ENCODE peak calls at places on chromosomes 2 and 18, in seven cellular contexts. R is tibial nerve, K is psoas muscle, H is breast epithelium, M is brain microvascular endothelial cell, B is heart left ventricle, Y is tibial artery. E is an unnamed sample.
A peak's percentile ranks its signal among the peaks of the same experiment; 100 is the strongest.

GRCh38 chr2:42910657-42911405 is 118.4 kb upstream of the HAAO start:
- DNase-seq in R (no peak), K (no peak), H (no peak), M (no peak), B (no peak), Y (no peak), E (no peak)

GRCh38 chr18:2425426-2426317 is 145.6 kb downstream of the METTL4 start:
- DNase-seq in R (no peak), K (no peak), H (no peak), M (peak; percentile 34), B (no peak), Y (no peak), E (no peak)

GRCh38 chr18:43486462-43486861 is 209.2 kb upstream of the SYT4 start:
- DNase-seq in R (no peak), K (no peak), H (no peak), M (no peak), B (no peak), Y (no peak), E (no peak)

GRCh38 chr18:52313213-52313612 is 26.8 kb upstream of the DCC start:
- DNase-seq in R (no peak), K (no peak), H (no peak), M (no peak), B (no peak), Y (no peak), E (no peak)

GRCh38 chr2:794554-795244 is 117.5 kb upstream of the TMEM18 start:
- DNase-seq in R (no peak), K (no peak), H (no peak), M (no peak), B (no peak), Y (no peak), E (peak; percentile 18)

GRCh38 chr2:232075080-232075479 is 113.6 kb downstream of the DIS3L2 start:
- DNase-seq in R (no peak), K (no peak), H (no peak), M (no peak), B (no peak), Y (no peak), E (no peak)

GRCh38 chr18:50183556-50183955 is 11.4 kb downstream of the MYO5B start:
- DNase-seq in R (no peak), K (no peak), H (no peak), M (peak; percentile 22), B (no peak), Y (no peak), E (no peak)

GRCh38 chr2:238634701-238635402 is 208.1 kb downstream of the ASB1 start:
- DNase-seq in R (no peak), K (no peak), H (no peak), M (no peak), B (no peak), Y (peak; percentile 27), E (no peak)

GRCh38 chr2:182649316-182649715 is 66.7 kb upstream of the DNAJC10 start:
- DNase-seq in R (no peak), K (no peak), H (no peak), M (peak; percentile 27), B (no peak), Y (no peak), E (no peak)

GRCh38 chr2:55862269-55862668 is 61.3 kb downstream of the EFEMP1 start:
- DNase-seq in R (no peak), K (no peak), H (no peak), M (peak; percentile 91), B (no peak), Y (peak; percentile 79), E (no peak)

GRCh38 chr2:68336192-68336591 is 16.4 kb upstream of the CNRIP1 start:
- DNase-seq in R (no peak), K (no peak), H (no peak), M (peak; percentile 11), B (no peak), Y (no peak), E (no peak)

GRCh38 chr2:39188958-39189499 is 54.7 kb downstream of the CDKL4 start:
- DNase-seq in R (no peak), K (no peak), H (no peak), M (no peak), B (no peak), Y (no peak), E (no peak)

GRCh38 chr2:198917926-198918325 is 539.8 kb downstream of the SATB2 start:
- DNase-seq in R (no peak), K (no peak), H (no peak), M (no peak), B (no peak), Y (no peak), E (no peak)

GRCh38 chr18:3211236-3211992 is 8.4 kb downstream of the MYOM1 start:
- DNase-seq in R (no peak), K (no peak), H (no peak), M (peak; percentile 9), B (peak; percentile 31), Y (no peak), E (no peak)

GRCh38 chr2:71238089-71238488 is 11.2 kb upstream of the PAIP2B start:
- DNase-seq in R (no peak), K (no peak), H (no peak), M (no peak), B (no peak), Y (no peak), E (no peak)

GRCh38 chr2:240595381-240596079 is 9.0 kb downstream of the CAPN10 start:
- DNase-seq in R (peak; percentile 7), K (peak; percentile 20), H (peak; percentile 27), M (peak; percentile 42), B (no peak), Y (peak; percentile 53), E (no peak)

DNA sequence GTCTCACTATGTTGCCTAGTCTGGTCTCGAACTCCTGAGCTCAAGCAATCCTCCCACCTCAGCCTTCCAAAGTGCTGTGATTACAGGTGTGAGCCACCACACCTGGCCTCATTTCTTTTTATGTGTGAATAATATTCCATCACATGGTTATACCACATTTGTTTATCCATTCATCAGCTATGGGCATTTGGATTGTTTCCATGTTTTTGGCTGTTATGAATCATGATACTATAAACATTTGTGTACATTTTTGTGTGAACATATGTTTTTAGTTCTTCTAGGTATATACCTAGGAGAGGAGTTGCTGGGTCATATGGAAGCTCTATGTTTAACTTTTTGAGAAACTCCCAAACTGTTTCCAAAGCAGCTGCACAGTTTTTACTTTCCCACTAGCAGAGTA is 24.4 kb downstream of the PKP4 start:
- DNase-seq in R (no peak), K (no peak), H (no peak), M (no peak), B (no peak), Y (no peak), E (no peak)
- H3K27ac ChIP-seq in R (no peak overlapping the region), K (no peak overlapping the region), H (no peak overlapping the region), M (no peak overlapping the region), B (no peak overlapping the region), Y (no peak overlapping the region), E (no peak overlapping the region)

DNA sequence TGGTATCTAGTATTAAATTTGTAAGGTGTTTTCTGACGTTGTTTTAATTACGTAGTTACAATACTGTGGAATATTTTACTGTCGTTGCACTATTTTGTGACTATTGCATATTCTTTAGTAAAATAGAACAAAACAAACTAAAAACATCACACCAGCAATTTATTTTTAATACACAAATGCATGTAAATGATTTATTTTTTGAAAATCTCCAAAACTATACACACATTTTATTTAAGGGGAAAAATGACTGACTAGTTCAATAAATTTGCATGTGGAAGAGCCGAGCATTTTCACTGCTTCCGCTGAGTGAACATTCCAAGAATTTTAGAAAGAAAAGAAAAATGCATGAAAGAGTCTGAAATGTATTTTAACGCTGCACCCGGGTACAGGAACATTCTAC is 257.6 kb downstream of the MEIS1 start:
- DNase-seq in R (no peak), K (no peak), H (no peak), M (no peak), B (no peak), Y (no peak), E (no peak)
- H3K27ac ChIP-seq in R (no peak overlapping the region), K (no peak overlapping the region), H (no peak overlapping the region), M (no peak overlapping the region), B (no peak overlapping the region), Y (no peak overlapping the region), E (no peak overlapping the region)

GRCh38 chr2:237184192-237184922 is 98.7 kb downstream of the COPS8 start:
- DNase-seq in R (no peak), K (no peak), H (no peak), M (peak; percentile 84), B (no peak), Y (no peak), E (no peak)
- H3K27ac ChIP-seq in R (no peak overlapping the region), K (no peak overlapping the region), H (peak overlapping the region; percentile 14), M (peak overlapping the region; percentile 6), B (no peak overlapping the region), Y (no peak overlapping the region), E (no peak overlapping the region)

GRCh38 chr18:57776767-57777166 is 26.3 kb downstream of the ATP8B1 start:
- DNase-seq in R (no peak), K (no peak), H (no peak), M (no peak), B (no peak), Y (no peak), E (no peak)

GRCh38 chr18:57775937-57776336 is 27.2 kb downstream of the ATP8B1 start:
- DNase-seq in R (no peak), K (no peak), H (no peak), M (no peak), B (no peak), Y (no peak), E (no peak)

GRCh38 chr18:57780318-57781127 is 22.6 kb downstream of the ATP8B1 start:
- DNase-seq in R (no peak), K (no peak), H (no peak), M (peak; percentile 50), B (no peak), Y (no peak), E (no peak)

GRCh38 chr18:57772387-57772799 is 30.7 kb downstream of the ATP8B1 start:
- DNase-seq in R (no peak), K (no peak), H (peak; percentile 58), M (no peak), B (no peak), Y (no peak), E (no peak)

DNA sequence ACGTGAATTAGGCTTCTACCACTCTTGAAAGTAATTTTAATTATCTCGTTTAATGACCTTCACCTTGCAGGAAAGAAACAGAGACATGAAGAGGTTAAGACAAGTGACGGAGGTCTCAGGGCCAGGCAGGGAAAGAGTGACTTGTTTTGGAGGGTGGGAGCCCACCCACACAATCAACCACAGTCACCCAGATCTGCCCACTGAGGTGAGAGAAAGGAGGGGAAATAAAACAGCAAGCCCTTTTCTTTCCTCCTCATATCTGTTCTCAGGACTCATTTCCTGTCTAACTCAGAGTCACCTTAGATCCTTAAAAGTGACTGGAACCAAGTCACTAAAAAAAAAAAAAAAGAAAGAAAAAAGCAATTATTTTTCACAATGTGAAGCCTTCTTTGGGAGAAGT is 26.8 kb downstream of the ATP8B1 start:
- DNase-seq in R (no peak), K (no peak), H (no peak), M (no peak), B (no peak), Y (no peak), E (no peak)
- H3K27ac ChIP-seq in R (peak overlapping the region; percentile 36), K (peak overlapping the region; percentile 21), H (peak overlapping the region; percentile 92), M (no peak overlapping the region), B (peak overlapping the region; percentile 55), Y (peak overlapping the region; percentile 57), E (no peak overlapping the region)

E was measured in caudate nucleus.